ENCODE peak calls at places on chromosomes 16 and 17, in six cellular contexts. S, M, X, F, I and H are unnamed samples.

GRCh38 chr16:27273670-27274522 is 5.3 kb upstream of the NSMCE1 start:
- DNase-seq in S (peak; percentile 64), I (no peak), X (no peak), M (peak; percentile 41), F (no peak), H (no peak)

GRCh38 chr16:17729820-17730219 is 259.1 kb upstream of the XYLT1 start:
- DNase-seq in S (no peak), M (no peak), I (no peak), X (no peak), F (no peak), H (no peak)

GRCh38 chr17:72651988-72652387 is 440.5 kb downstream of the SLC39A11 start:
- DNase-seq in I (no peak), S (no peak), M (no peak), F (no peak), X (no peak), H (no peak)

GRCh38 chr16:64428463-64428862 is 693.4 kb downstream of the CDH11 start:
- DNase-seq in S (no peak), I (peak; percentile 6), M (no peak), X (no peak), F (no peak), H (no peak)

GRCh38 chr17:58918879-58919278 is 163.2 kb downstream of the PPM1E start:
- DNase-seq in I (no peak), M (no peak), S (no peak), F (no peak), X (no peak), H (no peak)

GRCh38 chr16:6146874-6147425 is 1049.4 kb upstream of the EEF2KMT start:
- DNase-seq in S (peak; percentile 88), F (no peak), X (no peak), I (no peak), M (no peak), H (no peak)

GRCh38 chr16:13529193-13529982 is 390.6 kb upstream of the ERCC4 start:
- DNase-seq in F (no peak), I (no peak), S (peak; percentile 29), X (no peak), M (no peak), H (no peak)

GRCh38 chr16:51971184-51971583 is 575.8 kb downstream of the TOX3 start:
- DNase-seq in X (no peak), S (no peak), M (no peak), F (no peak), I (peak; percentile 68), H (peak; percentile 30)

GRCh38 chr17:4559851-4560820 is at the start of gene GGT6:
- DNase-seq in F (peak; percentile 82), I (no peak), M (peak; percentile 91), S (no peak), X (peak; percentile 82), H (peak; percentile 93)

GRCh38 chr16:60217787-60218186 is 1483.7 kb upstream of the GOT2 start:
- DNase-seq in F (no peak), M (no peak), X (no peak), S (no peak), I (no peak), H (no peak)

GRCh38 chr16:46932802-46933201 is 40.7 kb downstream of the DNAJA2 start:
- DNase-seq in M (no peak), S (no peak), I (no peak), X (no peak), F (no peak), H (peak; percentile 36)

GRCh38 chr17:3964203-3965122 is at the start of gene ATP2A3:
- DNase-seq in I (peak; percentile 72), S (no peak), X (no peak), M (peak; percentile 78), F (peak; percentile 66), H (peak; percentile 60)

GRCh38 chr16:11354733-11355574 is 9.7 kb downstream of the RMI2 start:
- DNase-seq in X (no peak), M (peak; percentile 28), F (no peak), S (no peak), I (no peak), H (no peak)

GRCh38 chr17:19579867-19580565 is 46.4 kb downstream of the SLC47A1 start:
- DNase-seq in X (no peak), M (no peak), S (no peak), F (no peak), I (peak; percentile 78), H (no peak)

GRCh38 chr16:56603589-56603988 is 4.8 kb upstream of the MT2A start:
- DNase-seq in I (peak; percentile 67), X (no peak), S (no peak), F (peak; percentile 55), M (peak; percentile 54), H (peak; percentile 61)

GRCh38 chr16:19872935-19873334 is 11.7 kb downstream of the GPRC5B start:
- DNase-seq in F (no peak), S (no peak), X (no peak), M (no peak), I (no peak), H (no peak)

GRCh38 chr16:17471745-17472075 is 950 bp upstream of the XYLT1 start:
- DNase-seq in X (no peak), S (no peak), M (no peak), F (no peak), I (no peak), H (no peak)

GRCh38 chr16:10957771-10958486 is 13.6 kb downstream of the CLEC16A start:
- DNase-seq in I (no peak), F (no peak), M (no peak), S (no peak), X (no peak), H (no peak)

GRCh38 chr17:44279586-44280344 is 11.8 kb upstream of the SLC4A1 start:
- DNase-seq in I (no peak), F (peak; percentile 79), X (no peak), M (peak; percentile 80), S (no peak), H (peak; percentile 64)

GRCh38 chr17:77875051-77875780 is 83.3 kb upstream of the TNRC6C start:
- DNase-seq in M (no peak), S (no peak), F (no peak), X (no peak), I (no peak), H (no peak)

GRCh38 chr16:24972608-24973220 is 42.5 kb downstream of the ARHGAP17 start:
- DNase-seq in I (no peak), S (no peak), M (no peak), F (no peak), X (no peak), H (no peak)

GRCh38 chr16:70749006-70749678 is 51.8 kb downstream of the VAC14 start:
- DNase-seq in I (no peak), S (no peak), M (peak; percentile 76), F (peak; percentile 79), X (no peak), H (peak; percentile 65)

GRCh38 chr17:19371259-19372003 is 6.9 kb upstream of the MAPK7 start:
- DNase-seq in I (no peak), S (no peak), X (peak; percentile 57), M (no peak), F (no peak), H (no peak)

GRCh38 chr17:81419333-81419885 is 24.2 kb downstream of the BAHCC1 start:
- DNase-seq in M (peak; percentile 82), X (no peak), I (peak; percentile 95), F (peak; percentile 79), S (peak; percentile 97), H (peak; percentile 84)
- TF ChIP-seq EP300 in M (peak; percentile 41), X (peak; percentile 62), I (no peak), F (no peak), S (peak; percentile 86), H (peak; percentile 66)

GRCh38 chr17:7214300-7215135 is 5.1 kb downstream of the DLG4 start:
- DNase-seq in I (peak; percentile 91), M (peak; percentile 99), F (peak; percentile 98), S (peak; percentile 100), X (peak; percentile 99), H (peak; percentile 98)
- TF ChIP-seq POLR2AphosphoS5 in I (no peak), M (no peak), F (peak; percentile 32), S (peak; percentile 62), X (no peak), H (no peak)

GRCh38 chr17:34254651-34255380 is at the start of gene CCL2:
- DNase-seq in S (peak; percentile 96), M (peak; percentile 50), I (peak; percentile 42), F (peak; percentile 67), X (no peak), H (peak; percentile 33)
- H3K27ac ChIP-seq in S (peak within 1 kb of the TSS; percentile 85), M (peak within 1 kb of the TSS; percentile 74), I (peak within 1 kb of the TSS; percentile 68), F (peak within 1 kb of the TSS; percentile 39), X (peak within 1 kb of the TSS; percentile 86), H (peak within 1 kb of the TSS; percentile 87)

GRCh38 chr17:74220966-74221814 is 7.8 kb downstream of the TTYH2 start:
- DNase-seq in M (no peak), F (no peak), S (no peak), I (no peak), X (no peak), H (no peak)
- TF ChIP-seq EP300 in M (no peak), F (no peak), S (no peak), I (no peak), X (no peak), H (no peak)

GRCh38 chr16:87831421-87832136 is 37.7 kb downstream of the SLC7A5 start:
- DNase-seq in M (no peak), X (no peak), I (no peak), S (no peak), F (no peak), H (no peak)
- TF ChIP-seq POLR2AphosphoS5 in M (no peak), X (no peak), I (no peak), S (no peak), F (no peak), H (no peak)

DNA sequence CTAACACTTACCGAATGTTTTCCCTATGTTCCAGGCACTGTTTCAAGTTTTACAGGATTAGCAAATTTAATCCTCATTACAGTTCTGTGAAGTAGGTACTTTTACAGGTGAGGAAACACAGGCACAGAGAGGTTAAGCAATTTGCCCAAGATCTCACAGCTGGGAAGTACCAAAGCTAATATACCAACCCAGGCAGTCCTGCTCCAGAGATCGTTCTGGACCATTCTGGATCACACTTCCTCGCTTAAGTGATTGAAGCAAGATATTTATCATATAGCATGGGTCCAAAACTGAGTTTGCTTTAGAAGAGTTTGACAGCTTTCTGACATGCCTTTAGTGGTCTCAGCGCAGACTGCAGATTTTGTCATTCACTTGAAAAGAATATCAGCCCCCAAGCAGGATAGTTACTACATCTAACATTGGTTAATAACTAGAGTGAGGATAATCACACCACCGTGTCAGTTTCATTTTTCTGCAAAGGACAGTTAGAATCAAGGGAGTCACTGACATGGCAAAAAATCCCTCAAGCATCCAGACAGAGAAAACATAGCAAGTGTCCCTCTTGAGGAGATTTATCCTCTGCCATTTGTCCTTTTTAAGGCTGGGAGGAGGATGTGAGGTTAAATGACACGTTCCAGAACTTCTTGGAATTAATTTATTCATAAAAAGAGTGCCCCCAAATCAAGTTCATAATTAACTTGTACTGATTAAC is 5.1 kb downstream of the HS3ST3B1 start:
- DNase-seq in M (no peak), X (no peak), S (no peak), I (no peak), F (no peak), H (no peak)
- H3K27ac ChIP-seq in M (no peak overlapping the region), X (no peak overlapping the region), S (no peak overlapping the region), I (no peak overlapping the region), F (no peak overlapping the region), H (no peak overlapping the region)